ENCODE peak calls at places on chromosomes 3 and 15, in seven cellular contexts. K is neural crest cell; T is NCI-H1105 treated with DMSO at 0.1 percent for 48 hours; H is iris pigment epithelial cell; L is activated CD8-positive, alpha-beta memory T cell treated with anti-CD3 and anti-CD28 coated beads, Interleukin-2, amount 10 ng/mL, durations not matched to agents 7 days and 5 days; C is NCI-H1092; J is IMR-90. V is an unnamed sample.

GRCh38 chr15:76139368-76140068 is 79.7 kb downstream of the TMEM266 start:
- DNase-seq in H (peak; percentile 72), K (peak; percentile 87), C (peak; percentile 24), L (peak; percentile 89), T (peak; percentile 20), J (peak; percentile 66), V (peak; percentile 80)

GRCh38 chr3:47096955-47097354 is 67.0 kb downstream of the SETD2 start:
- DNase-seq in L (no peak), H (peak; percentile 85), J (peak; percentile 77), C (no peak), K (no peak), T (no peak), V (no peak)

GRCh38 chr15:31317033-31317979 is 9.3 kb upstream of the KLF13 start:
- DNase-seq in C (no peak), H (no peak), L (no peak), T (no peak), K (no peak), J (no peak), V (no peak)

GRCh38 chr3:34066328-34066727 is 267.9 kb downstream of the PDCD6IP start:
- DNase-seq in J (no peak), T (no peak), L (no peak), H (no peak), K (no peak), C (no peak), V (no peak)

GRCh38 chr3:104711435-104711834 is 655.3 kb upstream of the ALCAM start:
- DNase-seq in C (no peak), J (no peak), H (no peak), K (no peak), T (no peak), L (no peak), V (no peak)

GRCh38 chr3:50557106-50557505 is 10.4 kb downstream of the C3orf18 start:
- DNase-seq in T (no peak), C (no peak), L (no peak), H (no peak), K (no peak), J (no peak), V (no peak)

GRCh38 chr15:68204776-68205557 is at the start of gene CALML4:
- DNase-seq in T (peak; percentile 68), L (no peak), K (no peak), C (peak; percentile 11), H (peak; percentile 21), J (no peak), V (no peak)

GRCh38 chr3:153881201-153881600 is 240.0 kb upstream of the ARHGEF26 start:
- DNase-seq in H (peak; percentile 18), J (no peak), C (no peak), K (no peak), L (no peak), T (no peak), V (no peak)

GRCh38 chr3:38582941-38583645 is 66.4 kb downstream of the SCN5A start:
- DNase-seq in K (no peak), L (peak; percentile 25), H (no peak), T (no peak), C (no peak), J (no peak), V (peak; percentile 6)

GRCh38 chr3:71309886-71310285 is 273.6 kb downstream of the FOXP1 start:
- DNase-seq in K (no peak), T (no peak), L (no peak), H (peak; percentile 62), J (peak; percentile 47), C (no peak), V (no peak)

GRCh38 chr3:23465569-23465968 is 262.4 kb downstream of the UBE2E2 start:
- DNase-seq in H (no peak), C (no peak), T (no peak), L (no peak), K (no peak), J (no peak), V (no peak)

GRCh38 chr3:171531716-171532115 is 71.5 kb upstream of the TNIK start:
- DNase-seq in L (no peak), C (no peak), T (no peak), J (no peak), K (no peak), H (peak; percentile 32), V (no peak)

GRCh38 chr3:21830541-21830940 is 79.5 kb upstream of the ZNF385D start:
- DNase-seq in J (no peak), K (no peak), T (no peak), L (no peak), C (no peak), H (no peak), V (no peak)

GRCh38 chr3:160564949-160565441 is 376 bp downstream of the KPNA4 start:
- DNase-seq in K (no peak), T (peak; percentile 63), J (peak; percentile 51), C (no peak), H (peak; percentile 62), L (peak; percentile 75), V (peak; percentile 68)

GRCh38 chr3:44111482-44111881 is 130.2 kb upstream of the TOPAZ1 start:
- DNase-seq in J (no peak), L (no peak), H (no peak), K (no peak), T (no peak), C (no peak), V (no peak)

GRCh38 chr3:112394008-112394616 is 61.2 kb downstream of the CD200 start:
- DNase-seq in C (no peak), T (no peak), L (no peak), H (peak; percentile 51), K (no peak), J (peak; percentile 45), V (no peak)

GRCh38 chr3:138472141-138472825 is 37.9 kb downstream of the ESYT3 start:
- DNase-seq in L (no peak), C (no peak), J (no peak), K (no peak), H (peak; percentile 17), T (no peak), V (no peak)

GRCh38 chr3:16883726-16884083 is 1.1 kb upstream of the PLCL2 start:
- DNase-seq in L (no peak), K (no peak), J (no peak), T (no peak), C (no peak), H (no peak), V (no peak)

GRCh38 chr15:41585140-41586047 is 26.4 kb downstream of the TYRO3 start:
- DNase-seq in K (peak; percentile 47), H (peak; percentile 51), T (no peak), J (peak; percentile 44), L (peak; percentile 46), C (no peak), V (peak; percentile 34)

GRCh38 chr3:195098741-195099525 is 172.0 kb downstream of the XXYLT1 start:
- DNase-seq in H (no peak), L (no peak), T (no peak), C (no peak), K (no peak), J (no peak), V (no peak)

GRCh38 chr3:134327594-134327975 is 46.7 kb downstream of the AMOTL2 start:
- DNase-seq in L (no peak), K (no peak), C (no peak), H (peak; percentile 92), J (peak; percentile 83), T (no peak), V (no peak)

GRCh38 chr3:61961882-61962281 is 400.5 kb downstream of the PTPRG start:
- DNase-seq in C (no peak), J (no peak), K (no peak), H (no peak), L (no peak), T (no peak), V (no peak)

GRCh38 chr15:88664151-88664778 is 25.4 kb downstream of the ISG20 start:
- DNase-seq in C (no peak), T (no peak), L (peak; percentile 63), H (no peak), K (no peak), J (no peak), V (peak; percentile 53)

GRCh38 chr3:47512416-47513124 is 942 bp downstream of the ELP6 start:
- DNase-seq in C (no peak), K (peak; percentile 12), J (no peak), L (peak; percentile 62), H (peak; percentile 21), T (no peak), V (peak; percentile 42)

GRCh38 chr3:134312873-134313838 is 61.1 kb downstream of the AMOTL2 start:
- DNase-seq in T (no peak), J (peak; percentile 76), K (peak; percentile 44), H (peak; percentile 81), C (no peak), L (peak; percentile 36), V (no peak)

GRCh38 chr3:8589880-8590556 is 54.6 kb downstream of the SSUH2 start:
- DNase-seq in J (peak; percentile 42), L (peak; percentile 1), T (no peak), K (no peak), C (no peak), H (peak; percentile 40), V (no peak)